ENCODE peak calls at places on chromosome 20, in four cellular contexts. I is H1, V is K562, T is GM12878. N is an unnamed sample.

GRCh38 chr20:8128291-8129046 is 3.6 kb upstream of the PLCB1 start:
- DNase-seq in I (no peak), V (no peak), T (no peak), N (no peak)

GRCh38 chr20:25487306-25487705 is 79.8 kb downstream of the GINS1 start:
- DNase-seq in V (no peak), T (no peak), I (no peak), N (no peak)

GRCh38 chr20:61127311-61128044 is 124.6 kb upstream of the CDH4 start:
- DNase-seq in V (no peak), T (no peak), I (no peak), N (no peak)

GRCh38 chr20:52039746-52040145 is 151.8 kb downstream of the ZFP64 start:
- DNase-seq in I (no peak), T (no peak), V (no peak), N (no peak)

GRCh38 chr20:44104807-44105517 is 82.0 kb downstream of the JPH2 start:
- DNase-seq in I (no peak), V (no peak), T (no peak), N (no peak)

GRCh38 chr20:24721891-24722530 is 227.1 kb upstream of the CST7 start:
- DNase-seq in V (no peak), I (no peak), T (no peak), N (no peak)

GRCh38 chr20:19761853-19762252 is 3.8 kb downstream of the RIN2 start:
- DNase-seq in V (no peak), T (no peak), I (no peak), N (no peak)

GRCh38 chr20:59123011-59123676 is 40.5 kb upstream of the ZNF831 start:
- DNase-seq in V (no peak), T (no peak), I (no peak), N (no peak)

GRCh38 chr20:52349806-52350205 is 158.2 kb upstream of the ZFP64 start:
- DNase-seq in V (no peak), T (no peak), I (no peak), N (no peak)

GRCh38 chr20:34124469-34125249 is 12.6 kb upstream of the EIF2S2 start:
- DNase-seq in I (no peak), T (no peak), V (no peak), N (no peak)

GRCh38 chr20:7180261-7181045 is 413.0 kb downstream of the BMP2 start:
- DNase-seq in T (no peak), I (no peak), V (no peak), N (no peak)

GRCh38 chr20:31751126-31751525 is 12.0 kb downstream of the TPX2 start:
- DNase-seq in I (no peak), T (no peak), V (no peak), N (no peak)

GRCh38 chr20:58810116-58810878 is 40.4 kb downstream of the GNAS-AS1 start:
- DNase-seq in T (no peak), I (no peak), V (no peak), N (peak)

GRCh38 chr20:38023181-38024085 is 9.8 kb downstream of the TTI1 start:
- DNase-seq in V (no peak), I (no peak), T (no peak), N (no peak)

GRCh38 chr20:38331245-38331644 is 15.0 kb upstream of the LBP start:
- DNase-seq in V (no peak), T (no peak), I (no peak), N (no peak)

GRCh38 chr20:50380697-50381040 is 129.5 kb upstream of the PTPN1 start:
- DNase-seq in V (no peak), T (no peak), I (no peak), N (no peak)

GRCh38 chr20:14481863-14482262 is 144.5 kb upstream of the FLRT3 start:
- DNase-seq in V (no peak), T (no peak), I (no peak), N (no peak)

GRCh38 chr20:20611165-20611564 is 101.3 kb downstream of the RALGAPA2 start:
- DNase-seq in T (no peak), I (no peak), V (no peak), N (no peak)

GRCh38 chr20:46229478-46229877 is 78.8 kb downstream of the CDH22 start:
- DNase-seq in T (no peak), V (no peak), I (no peak), N (no peak)

GRCh38 chr20:10708342-10709185 is 34.8 kb upstream of the JAG1 start:
- DNase-seq in T (no peak), V (no peak), I (no peak), N (no peak)

GRCh38 chr20:57464642-57465211 is 60.2 kb downstream of the CTCFL start:
- DNase-seq in I (no peak), V (peak), T (no peak), N (peak)

GRCh38 chr20:44552950-44553908 is 29.1 kb upstream of the PKIG start:
- DNase-seq in V (no peak), I (no peak), T (no peak), N (no peak)

GRCh38 chr20:6665161-6665560 is 102.3 kb upstream of the BMP2 start:
- DNase-seq in I (no peak), V (no peak), T (no peak), N (no peak)

GRCh38 chr20:37737806-37738442 is 44.1 kb downstream of the CTNNBL1 start:
- DNase-seq in T (no peak), V (no peak), I (no peak), N (no peak)

GRCh38 chr20:57480444-57481152 is 44.3 kb downstream of the CTCFL start:
- DNase-seq in I (no peak), V (no peak), T (peak), N (no peak)

GRCh38 chr20:62426678-62427077 is 661 bp downstream of the RBBP8NL start:
- DNase-seq in I (no peak), V (no peak), T (no peak), N (no peak)

GRCh38 chr20:40683221-40683893 is 5.7 kb downstream of the MAFB start:
- DNase-seq in V (no peak), I (no peak), T (no peak), N (no peak)

GRCh38 chr20:34316191-34316814 is 13.1 kb upstream of the AHCY start:
- DNase-seq in I (no peak), V (peak), T (no peak), N (peak)

GRCh38 chr20:46021361-46022359 is 7.4 kb upstream of the SLC12A5 start:
- DNase-seq in I (peak), V (peak), T (no peak), N (no peak)

GRCh38 chr20:17849901-17850673 is 118.5 kb downstream of the SNX5 start:
- DNase-seq in T (no peak), I (no peak), V (no peak), N (peak)

GRCh38 chr20:32674362-32674789 is 635 bp upstream of the C20orf203 start:
- DNase-seq in I (no peak), V (peak), T (no peak), N (peak)

GRCh38 chr20:37690626-37691369 is 3.0 kb upstream of the CTNNBL1 start:
- DNase-seq in V (no peak), I (no peak), T (no peak), N (no peak)

GRCh38 chr20:57440678-57441509 is 49.7 kb downstream of the RBM38 start:
- DNase-seq in I (no peak), T (no peak), V (no peak), N (no peak)

GRCh38 chr20:32941155-32941885 is 62.9 kb downstream of the SUN5 start:
- DNase-seq in V (no peak), I (no peak), T (no peak), N (no peak)

GRCh38 chr20:42441862-42442196 is 747.9 kb downstream of the PTPRT start:
- DNase-seq in V (no peak), I (no peak), T (no peak), N (no peak)

GRCh38 chr20:22620342-22620741 is 36.0 kb upstream of the FOXA2 start:
- DNase-seq in T (no peak), V (no peak), I (no peak), N (no peak)
- TF ChIP-seq SRF in T (no peak), V (no peak), I (no peak), N (no peak)

GRCh38 chr20:48275737-48276342 is 490.6 kb upstream of the SULF2 start:
- DNase-seq in I (no peak), T (no peak), V (no peak), N (no peak)
- H2AFZ ChIP-seq in I (peak), T (no peak), V (no peak), N (no peak)

GRCh38 chr20:3238616-3239025 is 369 bp downstream of the SLC4A11 start:
- DNase-seq in V (no peak), T (no peak), I (no peak), N (no peak)

GRCh38 chr20:3239867-3240775 is 1.1 kb upstream of the SLC4A11 start:
- DNase-seq in T (no peak), V (no peak), I (no peak), N (no peak)

GRCh38 chr20:3237958-3238615 is 903 bp downstream of the SLC4A11 start:
- DNase-seq in T (no peak), I (no peak), V (no peak), N (no peak)

GRCh38 chr20:3240776-3241363 is 1.9 kb upstream of the SLC4A11 start:
- DNase-seq in T (no peak), V (no peak), I (no peak), N (no peak)

DNA sequence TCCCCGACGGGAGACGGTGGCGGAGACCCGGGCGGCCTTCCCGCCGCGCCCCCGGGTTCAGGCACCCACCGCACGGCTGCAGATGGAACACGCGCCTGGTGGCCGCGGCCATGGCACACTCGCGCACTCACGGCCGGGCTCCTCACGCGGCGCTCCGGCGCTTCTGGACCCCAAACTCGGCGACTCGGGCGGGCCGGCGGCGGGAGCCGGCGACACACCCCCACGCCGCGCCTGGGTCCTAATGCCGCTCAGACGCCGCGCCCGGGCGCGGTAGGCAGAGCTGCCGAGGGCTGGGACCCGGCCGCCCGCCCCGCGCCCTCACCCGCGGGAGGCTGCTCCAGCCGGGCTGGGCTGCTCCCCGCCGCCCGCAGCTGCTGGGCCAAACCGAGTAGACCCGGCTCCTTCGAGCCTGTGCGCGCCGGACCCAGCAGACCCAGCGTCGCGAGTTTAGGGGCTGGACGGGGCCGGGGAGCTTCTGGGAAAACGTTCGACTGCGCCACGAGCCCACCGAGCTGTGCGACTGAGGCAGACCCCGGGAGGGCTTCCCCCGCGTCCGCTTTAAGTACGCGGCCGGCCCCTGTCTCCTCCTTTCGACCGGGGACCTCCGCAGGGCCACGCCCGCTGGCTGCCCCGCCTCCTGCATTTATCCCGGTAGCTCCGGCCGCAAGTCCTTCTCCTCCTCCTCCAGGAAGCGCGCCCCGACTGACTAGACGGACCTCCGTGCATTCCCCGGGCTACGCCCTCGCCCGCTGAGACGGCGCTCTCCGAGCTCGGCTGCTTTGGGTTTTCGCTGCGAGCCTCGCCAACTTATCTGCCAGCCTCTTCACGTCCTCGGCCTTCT is at the start of gene SLC4A11:
- DNase-seq in V (peak), I (peak), T (no peak), N (peak)
- TF ChIP-seq SRF in V (no peak), I (no peak), T (no peak), N (no peak)

GRCh38 chr20:23165307-23165750 is 79.2 kb upstream of the CD93 start:
- DNase-seq in V (no peak), I (no peak), T (no peak), N (no peak)
- H2AFZ ChIP-seq in V (peak), I (peak), T (no peak), N (no peak)

DNA sequence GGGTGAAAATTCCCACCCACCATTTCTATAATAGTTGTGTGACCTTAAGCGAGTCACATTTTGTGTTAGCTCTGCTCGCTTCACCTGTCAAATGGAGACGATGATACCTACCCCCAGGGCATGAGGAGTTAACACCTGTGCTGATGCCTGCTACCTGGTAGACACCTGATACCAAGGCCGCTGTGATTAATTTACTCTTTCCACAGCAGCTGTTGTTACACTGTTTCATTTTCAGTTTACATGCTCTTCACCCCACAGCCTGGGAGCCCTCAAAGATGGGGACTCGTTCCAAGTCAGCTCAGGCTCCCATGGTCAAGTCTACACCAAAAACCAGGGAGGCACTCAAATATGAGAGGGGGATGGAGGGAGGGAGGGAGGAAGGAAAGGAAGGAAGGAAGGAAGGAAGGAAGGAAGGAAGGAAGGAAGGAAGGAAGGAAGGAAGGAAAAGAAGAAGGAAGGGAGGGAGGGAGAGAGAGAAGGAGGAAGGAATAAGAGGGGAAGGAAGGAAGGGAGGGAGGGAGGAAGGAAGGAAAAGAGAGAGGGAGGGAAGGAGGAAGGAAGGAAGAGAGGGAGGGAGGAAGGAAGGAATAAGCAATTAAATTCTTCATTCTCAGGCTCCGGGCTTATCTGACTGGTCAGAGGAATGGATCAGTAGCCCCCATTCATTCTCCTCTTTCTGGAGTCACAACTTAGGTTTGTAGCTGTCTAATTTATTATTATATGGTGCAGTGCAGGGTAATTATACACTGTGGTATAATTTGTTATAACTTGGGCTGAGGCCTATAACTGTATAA is 40.9 kb downstream of the PDYN start:
- DNase-seq in V (no peak), I (no peak), T (peak), N (no peak)
- TF ChIP-seq SRF in V (no peak), I (no peak), T (no peak), N (no peak)

GRCh38 chr20:63433756-63434531 is 38.5 kb downstream of the KCNQ2 start:
- DNase-seq in T (no peak), I (no peak), V (no peak), N (no peak)
- H2AFZ ChIP-seq in T (no peak), I (no peak), V (no peak), N (no peak)

DNA sequence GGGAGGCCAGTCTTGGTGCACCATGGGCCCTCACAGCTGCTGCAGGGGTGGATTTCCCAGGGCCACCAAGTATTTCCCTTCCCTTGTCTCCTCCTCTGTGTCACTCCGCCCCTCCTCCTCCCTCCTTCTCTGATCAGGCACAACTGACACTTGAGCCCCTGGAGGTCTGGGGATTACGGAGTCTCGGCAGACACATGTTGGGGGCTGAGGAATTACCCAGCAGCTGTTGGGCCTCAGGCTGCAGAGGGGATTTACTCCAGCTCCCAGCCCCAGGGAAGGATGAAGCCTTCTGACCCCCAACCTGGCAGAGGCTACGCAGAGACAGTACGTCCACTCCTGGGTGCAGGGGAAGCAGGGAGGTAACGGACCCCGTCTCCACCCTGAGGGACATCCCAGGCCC is 420.5 kb upstream of the SULF2 start:
- DNase-seq in V (no peak), I (no peak), T (no peak), N (no peak)
- TF ChIP-seq SRF in V (no peak), I (no peak), T (no peak), N (no peak)

GRCh38 chr20:16158090-16158975 is 414.9 kb downstream of the KIF16B start:
- DNase-seq in I (no peak), T (peak), V (no peak), N (no peak)

GRCh38 chr20:16158976-16159286 is 414.3 kb downstream of the KIF16B start:
- DNase-seq in T (no peak), V (no peak), I (no peak), N (no peak)
- H2AFZ ChIP-seq in T (no peak), V (no peak), I (no peak), N (no peak)

N was measured in HCT116.